ENCODE peak calls at places on chromosome 19, in six cellular contexts. F is H1, X is HCT116, A is K562, E is HepG2, J is GM12878. S is an unnamed sample.

GRCh38 chr19:18657590-18658365 is 20.9 kb downstream of the KLHL26 start:
- DNase-seq in J (no peak), E (no peak), X (no peak), F (no peak), A (peak), S (no peak)

GRCh38 chr19:42113641-42114348 is 18.5 kb downstream of the POU2F2 start:
- DNase-seq in E (peak), X (peak), F (no peak), A (no peak), J (peak), S (peak)

GRCh38 chr19:47508721-47509120 is 6.1 kb downstream of the NAPA start:
- DNase-seq in E (no peak), F (no peak), A (no peak), J (no peak), X (no peak), S (no peak)

GRCh38 chr19:4923379-4923747 is 14.1 kb downstream of the UHRF1 start:
- DNase-seq in X (no peak), E (no peak), F (no peak), J (no peak), A (no peak), S (no peak)

GRCh38 chr19:35013820-35014754 is 14.0 kb downstream of the GRAMD1A start:
- DNase-seq in E (no peak), J (no peak), X (no peak), A (no peak), F (no peak), S (no peak)

GRCh38 chr19:33521480-33522370 is at the start of gene PEPD:
- DNase-seq in A (peak), J (peak), F (peak), X (peak), E (peak), S (peak)

GRCh38 chr19:55642153-55643002 is 1.1 kb upstream of the ZNF581 start:
- DNase-seq in E (no peak), X (no peak), A (peak), J (no peak), F (peak), S (no peak)

GRCh38 chr19:33577947-33578346 is 43.8 kb upstream of the CHST8 start:
- DNase-seq in J (no peak), X (no peak), F (no peak), E (no peak), A (no peak), S (no peak)

GRCh38 chr19:13707901-13708300 is 56.4 kb upstream of the MRI1 start:
- DNase-seq in J (no peak), X (no peak), F (no peak), A (no peak), E (no peak), S (no peak)

GRCh38 chr19:46759817-46760333 is 13.6 kb upstream of the STRN4 start:
- DNase-seq in X (no peak), A (no peak), J (no peak), E (no peak), F (no peak), S (no peak)

GRCh38 chr19:48029431-48029830 is 14.4 kb downstream of the CABP5 start:
- DNase-seq in A (no peak), F (no peak), E (no peak), X (no peak), J (no peak), S (no peak)

GRCh38 chr19:5006201-5006600 is 37.3 kb downstream of the KDM4B start:
- DNase-seq in E (no peak), F (no peak), A (peak), J (no peak), X (no peak), S (no peak)

GRCh38 chr19:41325947-41326706 is 16.2 kb downstream of the CCDC97 start:
- DNase-seq in A (peak), F (peak), X (no peak), J (no peak), E (peak), S (no peak)

GRCh38 chr19:16364231-16364865 is 39.7 kb downstream of the KLF2 start:
- DNase-seq in J (no peak), X (no peak), A (no peak), F (no peak), E (no peak), S (no peak)

GRCh38 chr19:28577666-28578065 is 635.3 kb downstream of the UQCRFS1 start:
- DNase-seq in F (no peak), A (no peak), X (no peak), J (no peak), E (no peak), S (no peak)

GRCh38 chr19:41431426-41432386 is 4.5 kb upstream of the B3GNT8 start:
- DNase-seq in X (no peak), A (peak), J (no peak), E (peak), F (no peak), S (no peak)

GRCh38 chr19:19137556-19138109 is 645 bp downstream of the TMEM161A start:
- DNase-seq in E (no peak), A (peak), F (no peak), X (no peak), J (no peak), S (no peak)

GRCh38 chr19:14614099-14614412 is 31.2 kb downstream of the CLEC17A start:
- DNase-seq in E (no peak), J (peak), X (no peak), F (no peak), A (peak), S (no peak)

GRCh38 chr19:17209126-17210036 is 5.8 kb upstream of the USE1 start:
- DNase-seq in X (peak), A (peak), J (no peak), E (no peak), F (peak), S (peak)

GRCh38 chr19:46812898-46813569 is 24.6 kb upstream of the SLC1A5 start:
- DNase-seq in J (no peak), E (peak), F (peak), X (no peak), A (peak), S (no peak)

GRCh38 chr19:52188822-52189744 is 769 bp upstream of the PPP2R1A start:
- DNase-seq in E (no peak), A (no peak), X (no peak), J (no peak), F (peak), S (no peak)

GRCh38 chr19:45598267-45599011 is 3.6 kb downstream of the GPR4 start:
- DNase-seq in E (no peak), J (no peak), A (no peak), X (no peak), F (no peak), S (no peak)

GRCh38 chr19:18941628-18942354 is 774 bp upstream of the HOMER3 start:
- DNase-seq in E (peak), A (no peak), X (no peak), J (no peak), F (peak), S (no peak)

GRCh38 chr19:6216996-6217751 is 62.6 kb downstream of the MLLT1 start:
- DNase-seq in X (no peak), F (no peak), J (no peak), E (no peak), A (peak), S (peak)

GRCh38 chr19:685457-685931 is 9.3 kb downstream of the FSTL3 start:
- DNase-seq in A (no peak), X (no peak), E (no peak), F (no peak), J (no peak), S (no peak)

GRCh38 chr19:14347999-14348889 is 33.0 kb upstream of the ADGRE5 start:
- DNase-seq in X (no peak), A (peak), E (peak), J (no peak), F (peak), S (no peak)

GRCh38 chr19:18416778-18417249 is 2.4 kb upstream of the SSBP4 start:
- DNase-seq in F (peak), E (peak), A (peak), J (no peak), X (no peak), S (no peak)

GRCh38 chr19:14091086-14091884 is 734 bp upstream of the SAMD1 start:
- DNase-seq in F (peak), A (peak), E (peak), J (no peak), X (no peak), S (no peak)

GRCh38 chr19:45667620-45668341 is at the start of gene GIPR:
- DNase-seq in F (peak), A (peak), E (peak), X (peak), J (no peak), S (no peak)

GRCh38 chr19:19057317-19057716 is 6.5 kb upstream of the SLC25A42 start:
- DNase-seq in J (no peak), E (no peak), A (no peak), F (no peak), X (no peak), S (no peak)

GRCh38 chr19:49689133-49690072 is at the start of gene ADM5:
- DNase-seq in X (no peak), F (peak), J (no peak), E (no peak), A (no peak), S (no peak)

GRCh38 chr19:17394891-17395415 is 957 bp upstream of the CCDC194 start:
- DNase-seq in F (peak), A (peak), J (no peak), E (no peak), X (peak), S (peak)

GRCh38 chr19:50743537-50743936 is 20.4 kb downstream of the CLEC11A start:
- DNase-seq in E (no peak), A (no peak), J (no peak), F (no peak), X (no peak), S (no peak)

DNA sequence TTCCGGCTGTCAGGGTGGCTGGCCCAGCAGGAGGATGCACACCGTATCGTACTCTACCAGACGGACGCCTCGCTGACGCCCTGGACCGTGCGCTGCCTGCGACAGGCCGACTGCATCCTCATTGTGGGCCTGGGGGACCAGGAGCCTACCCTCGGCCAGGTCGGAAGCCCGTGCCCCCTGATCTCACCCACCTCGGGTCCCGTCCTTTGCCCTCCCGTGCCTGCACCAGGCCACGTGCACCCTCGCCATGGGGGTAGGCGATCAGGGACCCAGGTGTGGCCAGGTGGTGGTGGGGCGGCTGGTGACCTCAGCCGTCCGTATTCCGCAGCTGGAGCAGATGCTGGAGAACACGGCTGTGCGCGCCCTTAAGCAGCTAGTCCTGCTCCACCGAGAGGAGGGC is 19.0 kb downstream of the PNPLA6 start:
- DNase-seq in J (no peak), A (no peak), F (no peak), E (no peak), X (no peak), S (no peak)
- TF ChIP-seq ZNF274 in J (no peak), A (no peak), F (no peak), E (no peak), X (no peak), S (no peak)

DNA sequence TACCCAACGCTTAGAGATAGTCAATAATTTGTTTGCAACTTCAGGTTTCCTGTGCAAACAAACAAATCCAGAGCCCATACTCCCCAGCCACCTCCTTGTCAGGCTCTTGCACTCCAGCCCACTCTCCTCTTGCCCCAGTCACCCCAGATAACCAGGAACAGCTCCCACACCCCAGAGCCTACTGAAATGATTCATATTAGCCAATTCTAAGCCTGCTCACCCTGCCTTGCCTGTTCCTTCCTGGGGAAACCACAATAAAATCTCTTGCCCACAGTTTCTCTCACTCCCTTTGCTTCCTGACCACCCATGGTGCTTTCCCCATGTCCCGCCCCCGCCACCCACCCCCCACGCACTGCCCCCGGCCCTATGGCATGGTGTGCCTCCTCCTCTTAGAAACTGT is 3.8 kb upstream of the ACTL9 start:
- DNase-seq in J (no peak), A (peak), X (no peak), E (no peak), F (no peak), S (no peak)
- TF ChIP-seq ZNF274 in J (no peak), A (no peak), X (no peak), E (no peak), F (no peak), S (no peak)

GRCh38 chr19:54159352-54160181 is at the start of gene LENG1:
- DNase-seq in X (peak), F (peak), A (peak), E (peak), J (peak), S (peak)

GRCh38 chr19:54160182-54160811 is 776 bp upstream of the LENG1 start:
- DNase-seq in J (no peak), A (peak), E (no peak), X (no peak), F (peak), S (no peak)

GRCh38 chr19:54160948-54161347 is 1.4 kb upstream of the LENG1 start:
- DNase-seq in J (no peak), E (no peak), A (peak), F (no peak), X (no peak), S (no peak)

GRCh38 chr19:54156953-54157352 is 2.6 kb downstream of the LENG1 start:
- DNase-seq in F (no peak), J (no peak), E (no peak), X (no peak), A (no peak), S (no peak)

DNA sequence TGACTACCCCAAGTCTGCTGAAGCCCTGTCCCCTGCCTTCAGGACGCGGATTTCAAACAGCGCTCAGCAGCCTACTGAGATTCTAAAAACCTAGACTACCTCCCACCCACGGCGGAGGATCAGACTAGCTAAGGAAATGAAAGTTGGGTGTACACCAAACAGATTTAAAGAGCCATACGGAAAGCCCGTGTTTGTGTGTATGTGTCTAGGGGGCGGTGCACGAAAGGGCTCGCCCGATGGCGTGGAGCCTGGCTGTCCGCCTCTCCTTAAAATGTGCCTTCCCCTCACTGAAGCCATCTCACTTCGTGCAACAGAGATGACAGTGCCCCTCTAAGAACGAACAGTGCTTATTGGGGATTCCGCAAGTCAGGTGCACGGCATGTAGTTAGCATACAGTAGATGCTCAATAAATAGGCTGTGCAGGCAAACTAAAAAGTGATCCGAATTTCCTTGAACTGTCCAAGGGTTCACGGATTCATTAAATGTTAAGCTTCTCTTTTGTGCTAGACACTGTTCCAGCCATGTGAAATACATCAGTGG is 639 bp downstream of the LENG1 start:
- DNase-seq in J (no peak), A (peak), X (no peak), E (no peak), F (no peak), S (no peak)
- TF ChIP-seq ZNF274 in J (no peak), A (no peak), X (no peak), E (no peak), F (no peak), S (no peak)

GRCh38 chr19:3175761-3176714 is 2.5 kb upstream of the S1PR4 start:
- DNase-seq in A (no peak), J (peak), E (no peak), F (no peak), X (peak), S (no peak)
- TF ChIP-seq ZNF274 in A (no peak), J (no peak), E (no peak), F (no peak), X (no peak), S (no peak)